ENCODE peak calls at places on chromosome 15, in six cellular contexts. One of them, this sample, is unnamed.

GRCh38 chr15:70259030-70259424 is 161.3 kb upstream of the TLE3 start:
- DNase-seq in esophagus squamous epithelium: no peak
- DNase-seq in heart left ventricle: peak; percentile 81
- DNase-seq in mucosa of descending colon: peak; percentile 85
- DNase-seq in cardiac muscle cell: peak; percentile 76
- DNase-seq in right lobe of liver: peak; percentile 72
- DNase-seq in this sample: no peak

GRCh38 chr15:40498418-40498817 is 27.6 kb downstream of the CHST14 start:
- DNase-seq in esophagus squamous epithelium: no peak
- DNase-seq in heart left ventricle: no peak
- DNase-seq in mucosa of descending colon: no peak
- DNase-seq in cardiac muscle cell: no peak
- DNase-seq in right lobe of liver: no peak
- DNase-seq in this sample: no peak

GRCh38 chr15:58046467-58046866 is 19.0 kb downstream of the ALDH1A2 start:
- DNase-seq in esophagus squamous epithelium: no peak
- DNase-seq in heart left ventricle: no peak
- DNase-seq in mucosa of descending colon: no peak
- DNase-seq in cardiac muscle cell: peak; percentile 54
- DNase-seq in right lobe of liver: no peak
- DNase-seq in this sample: no peak

GRCh38 chr15:73321496-73322344 is 47.0 kb downstream of the HCN4 start:
- DNase-seq in esophagus squamous epithelium: no peak
- DNase-seq in heart left ventricle: no peak
- DNase-seq in mucosa of descending colon: no peak
- DNase-seq in cardiac muscle cell: no peak
- DNase-seq in right lobe of liver: peak; percentile 37
- DNase-seq in this sample: no peak

GRCh38 chr15:40746916-40747418 is 8.1 kb downstream of the RMDN3 start:
- DNase-seq in esophagus squamous epithelium: no peak
- DNase-seq in heart left ventricle: no peak
- DNase-seq in mucosa of descending colon: no peak
- DNase-seq in cardiac muscle cell: peak; percentile 88
- DNase-seq in right lobe of liver: no peak
- DNase-seq in this sample: no peak

GRCh38 chr15:57018151-57018550 is 99.7 kb downstream of the TCF12 start:
- DNase-seq in esophagus squamous epithelium: no peak
- DNase-seq in heart left ventricle: no peak
- DNase-seq in mucosa of descending colon: no peak
- DNase-seq in cardiac muscle cell: no peak
- DNase-seq in right lobe of liver: no peak
- DNase-seq in this sample: no peak

GRCh38 chr15:77004189-77004588 is 9.3 kb downstream of the PSTPIP1 start:
- DNase-seq in esophagus squamous epithelium: no peak
- DNase-seq in heart left ventricle: peak; percentile 81
- DNase-seq in mucosa of descending colon: peak; percentile 75
- DNase-seq in cardiac muscle cell: no peak
- DNase-seq in right lobe of liver: peak; percentile 73
- DNase-seq in this sample: no peak

GRCh38 chr15:31364301-31365031 is 37.8 kb downstream of the KLF13 start:
- DNase-seq in esophagus squamous epithelium: no peak
- DNase-seq in heart left ventricle: no peak
- DNase-seq in mucosa of descending colon: peak; percentile 74
- DNase-seq in cardiac muscle cell: no peak
- DNase-seq in right lobe of liver: peak; percentile 66
- DNase-seq in this sample: no peak

GRCh38 chr15:88331291-88331690 is 74.8 kb upstream of the NTRK3 start:
- DNase-seq in esophagus squamous epithelium: no peak
- DNase-seq in heart left ventricle: peak; percentile 64
- DNase-seq in mucosa of descending colon: no peak
- DNase-seq in cardiac muscle cell: peak; percentile 31
- DNase-seq in right lobe of liver: no peak
- DNase-seq in this sample: no peak

GRCh38 chr15:45307230-45307924 is 55.3 kb downstream of the SLC28A2 start:
- DNase-seq in esophagus squamous epithelium: no peak
- DNase-seq in heart left ventricle: no peak
- DNase-seq in mucosa of descending colon: no peak
- DNase-seq in cardiac muscle cell: peak; percentile 79
- DNase-seq in right lobe of liver: no peak
- DNase-seq in this sample: peak; percentile 72

GRCh38 chr15:57025264-57025939 is 107.0 kb downstream of the TCF12 start:
- DNase-seq in esophagus squamous epithelium: no peak
- DNase-seq in heart left ventricle: no peak
- DNase-seq in mucosa of descending colon: no peak
- DNase-seq in cardiac muscle cell: peak; percentile 64
- DNase-seq in right lobe of liver: no peak
- DNase-seq in this sample: no peak

GRCh38 chr15:77002436-77002835 is 7.5 kb downstream of the PSTPIP1 start:
- DNase-seq in esophagus squamous epithelium: no peak
- DNase-seq in heart left ventricle: peak; percentile 3
- DNase-seq in mucosa of descending colon: peak; percentile 37
- DNase-seq in cardiac muscle cell: no peak
- DNase-seq in right lobe of liver: peak; percentile 36
- DNase-seq in this sample: no peak

GRCh38 chr15:51227967-51228783 is 110.2 kb downstream of the CYP19A1 start:
- DNase-seq in esophagus squamous epithelium: no peak
- DNase-seq in heart left ventricle: no peak
- DNase-seq in mucosa of descending colon: no peak
- DNase-seq in cardiac muscle cell: peak; percentile 83
- DNase-seq in right lobe of liver: no peak
- DNase-seq in this sample: peak; percentile 55

GRCh38 chr15:52263563-52263962 is 32.0 kb downstream of the MYO5C start:
- DNase-seq in esophagus squamous epithelium: no peak
- DNase-seq in heart left ventricle: no peak
- DNase-seq in mucosa of descending colon: no peak
- DNase-seq in cardiac muscle cell: no peak
- DNase-seq in right lobe of liver: no peak
- DNase-seq in this sample: no peak

GRCh38 chr15:64586259-64586658 is 125.9 kb downstream of the ZNF609 start:
- DNase-seq in esophagus squamous epithelium: no peak
- DNase-seq in heart left ventricle: no peak
- DNase-seq in mucosa of descending colon: no peak
- DNase-seq in cardiac muscle cell: no peak
- DNase-seq in right lobe of liver: no peak
- DNase-seq in this sample: no peak

GRCh38 chr15:80418892-80419537 is 14.8 kb downstream of the ARNT2 start:
- DNase-seq in esophagus squamous epithelium: no peak
- DNase-seq in heart left ventricle: no peak
- DNase-seq in mucosa of descending colon: no peak
- DNase-seq in cardiac muscle cell: peak; percentile 72
- DNase-seq in right lobe of liver: no peak
- DNase-seq in this sample: no peak

GRCh38 chr15:78910836-78911235 is 34.0 kb downstream of the CTSH start:
- DNase-seq in esophagus squamous epithelium: no peak
- DNase-seq in heart left ventricle: no peak
- DNase-seq in mucosa of descending colon: no peak
- DNase-seq in cardiac muscle cell: no peak
- DNase-seq in right lobe of liver: no peak
- DNase-seq in this sample: no peak

GRCh38 chr15:77083381-77084160 is 12.7 kb upstream of the TSPAN3 start:
- DNase-seq in esophagus squamous epithelium: peak; percentile 45
- DNase-seq in heart left ventricle: peak; percentile 87
- DNase-seq in mucosa of descending colon: peak; percentile 92
- DNase-seq in cardiac muscle cell: peak; percentile 91
- DNase-seq in right lobe of liver: peak; percentile 79
- DNase-seq in this sample: no peak

GRCh38 chr15:76060098-76060989 is 559 bp downstream of the TMEM266 start:
- DNase-seq in esophagus squamous epithelium: no peak
- DNase-seq in heart left ventricle: no peak
- DNase-seq in mucosa of descending colon: no peak
- DNase-seq in cardiac muscle cell: no peak
- DNase-seq in right lobe of liver: no peak
- DNase-seq in this sample: no peak

GRCh38 chr15:32990071-32990470 is 204.4 kb downstream of the FMN1 start:
- DNase-seq in esophagus squamous epithelium: no peak
- DNase-seq in heart left ventricle: no peak
- DNase-seq in mucosa of descending colon: no peak
- DNase-seq in cardiac muscle cell: peak; percentile 43
- DNase-seq in right lobe of liver: no peak
- DNase-seq in this sample: no peak

GRCh38 chr15:32991544-32992192 is 202.8 kb downstream of the FMN1 start:
- DNase-seq in esophagus squamous epithelium: no peak
- DNase-seq in heart left ventricle: no peak
- DNase-seq in mucosa of descending colon: no peak
- DNase-seq in cardiac muscle cell: no peak
- DNase-seq in right lobe of liver: no peak
- DNase-seq in this sample: no peak

GRCh38 chr15:32998182-32998581 is 196.3 kb downstream of the FMN1 start:
- DNase-seq in esophagus squamous epithelium: no peak
- DNase-seq in heart left ventricle: no peak
- DNase-seq in mucosa of descending colon: no peak
- DNase-seq in cardiac muscle cell: no peak
- DNase-seq in right lobe of liver: no peak
- DNase-seq in this sample: no peak

GRCh38 chr15:32994810-32995424 is 199.6 kb downstream of the FMN1 start:
- DNase-seq in esophagus squamous epithelium: no peak
- DNase-seq in heart left ventricle: no peak
- DNase-seq in mucosa of descending colon: no peak
- DNase-seq in cardiac muscle cell: peak; percentile 73
- DNase-seq in right lobe of liver: no peak
- DNase-seq in this sample: peak; percentile 53

DNA sequence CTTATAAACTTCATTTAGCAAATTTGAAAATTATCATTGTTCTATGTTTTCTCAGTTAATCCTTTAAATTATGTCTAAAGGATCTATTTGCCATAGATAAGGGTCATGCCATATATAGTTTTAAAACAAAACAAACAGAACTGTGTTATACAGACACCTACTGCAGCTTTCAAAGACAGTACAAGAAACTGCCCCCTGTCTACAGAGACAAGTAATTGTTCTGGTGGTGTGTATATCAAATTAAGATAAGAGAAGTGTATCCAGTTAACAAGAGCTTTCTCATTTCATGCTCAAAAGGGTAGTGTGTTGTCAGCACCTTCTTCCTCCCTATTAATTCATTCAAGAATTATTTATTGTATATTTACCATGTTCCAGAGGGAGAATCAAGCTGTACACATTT is 201.2 kb downstream of the FMN1 start:
- DNase-seq in esophagus squamous epithelium: no peak
- DNase-seq in heart left ventricle: no peak
- DNase-seq in mucosa of descending colon: no peak
- DNase-seq in cardiac muscle cell: peak; percentile 47
- DNase-seq in right lobe of liver: no peak
- DNase-seq in this sample: no peak
- TF ChIP-seq CTCF in esophagus squamous epithelium: peak; percentile 6
- TF ChIP-seq CTCF in heart left ventricle: no peak
- TF ChIP-seq CTCF in mucosa of descending colon: no peak
- TF ChIP-seq CTCF in cardiac muscle cell: peak; percentile 42
- TF ChIP-seq CTCF in right lobe of liver: no peak
- TF ChIP-seq CTCF in this sample: peak; percentile 34

GRCh38 chr15:98874773-98875172 is 132.8 kb downstream of the PGPEP1L start:
- DNase-seq in esophagus squamous epithelium: no peak
- DNase-seq in heart left ventricle: no peak
- DNase-seq in mucosa of descending colon: no peak
- DNase-seq in cardiac muscle cell: no peak
- DNase-seq in right lobe of liver: no peak
- DNase-seq in this sample: no peak

GRCh38 chr15:98875309-98875708 is 132.3 kb downstream of the PGPEP1L start:
- DNase-seq in esophagus squamous epithelium: no peak
- DNase-seq in heart left ventricle: no peak
- DNase-seq in mucosa of descending colon: no peak
- DNase-seq in cardiac muscle cell: no peak
- DNase-seq in right lobe of liver: no peak
- DNase-seq in this sample: no peak

GRCh38 chr15:98872777-98873176 is 134.8 kb downstream of the PGPEP1L start:
- DNase-seq in esophagus squamous epithelium: no peak
- DNase-seq in heart left ventricle: no peak
- DNase-seq in mucosa of descending colon: no peak
- DNase-seq in cardiac muscle cell: no peak
- DNase-seq in right lobe of liver: no peak
- DNase-seq in this sample: no peak

GRCh38 chr15:98874359-98874758 is 133.2 kb downstream of the PGPEP1L start:
- DNase-seq in esophagus squamous epithelium: no peak
- DNase-seq in heart left ventricle: no peak
- DNase-seq in mucosa of descending colon: no peak
- DNase-seq in cardiac muscle cell: no peak
- DNase-seq in right lobe of liver: no peak
- DNase-seq in this sample: no peak

GRCh38 chr15:98873441-98874218 is 134.0 kb downstream of the PGPEP1L start:
- DNase-seq in esophagus squamous epithelium: no peak
- DNase-seq in heart left ventricle: no peak
- DNase-seq in mucosa of descending colon: no peak
- DNase-seq in cardiac muscle cell: peak; percentile 70
- DNase-seq in right lobe of liver: no peak
- DNase-seq in this sample: no peak
- H3K4me3 ChIP-seq in esophagus squamous epithelium: no peak overlapping the region
- H3K4me3 ChIP-seq in heart left ventricle: no peak overlapping the region
- H3K4me3 ChIP-seq in mucosa of descending colon: no peak overlapping the region
- H3K4me3 ChIP-seq in cardiac muscle cell: no peak overlapping the region
- H3K4me3 ChIP-seq in right lobe of liver: no peak overlapping the region
- H3K4me3 ChIP-seq in this sample: peak overlapping the region; percentile 10

DNA sequence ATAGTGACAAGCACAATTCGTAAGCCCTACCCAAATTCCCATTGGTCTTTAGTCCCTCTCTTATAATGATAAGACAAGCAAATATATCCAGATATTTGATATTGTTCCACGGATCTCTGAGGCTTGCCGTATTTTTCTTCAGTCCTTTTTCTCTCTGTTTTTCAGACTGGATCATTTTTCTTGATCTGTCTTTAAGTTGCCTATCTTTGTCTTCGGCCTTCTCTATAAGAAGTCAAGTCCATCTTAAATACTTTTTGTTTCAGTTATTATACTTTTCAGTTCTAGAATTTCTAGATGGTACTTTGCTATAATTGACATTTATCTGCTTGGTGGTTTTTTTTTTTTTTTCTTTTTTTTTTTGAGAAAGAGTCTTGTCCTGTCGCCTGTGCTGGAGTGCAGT is 13.7 kb upstream of the BLM start:
- DNase-seq in esophagus squamous epithelium: no peak
- DNase-seq in heart left ventricle: no peak
- DNase-seq in mucosa of descending colon: no peak
- DNase-seq in cardiac muscle cell: no peak
- DNase-seq in right lobe of liver: no peak
- DNase-seq in this sample: no peak
- TF ChIP-seq CTCF in esophagus squamous epithelium: no peak
- TF ChIP-seq CTCF in heart left ventricle: no peak
- TF ChIP-seq CTCF in mucosa of descending colon: no peak
- TF ChIP-seq CTCF in cardiac muscle cell: no peak
- TF ChIP-seq CTCF in right lobe of liver: no peak
- TF ChIP-seq CTCF in this sample: no peak

GRCh38 chr15:74790080-74790916 is 8.4 kb downstream of the CSK start:
- DNase-seq in esophagus squamous epithelium: no peak
- DNase-seq in heart left ventricle: peak; percentile 93
- DNase-seq in mucosa of descending colon: peak; percentile 85
- DNase-seq in cardiac muscle cell: peak; percentile 82
- DNase-seq in right lobe of liver: peak; percentile 70
- DNase-seq in this sample: peak; percentile 82

GRCh38 chr15:74789741-74790079 is 7.8 kb downstream of the CSK start:
- DNase-seq in esophagus squamous epithelium: no peak
- DNase-seq in heart left ventricle: no peak
- DNase-seq in mucosa of descending colon: no peak
- DNase-seq in cardiac muscle cell: no peak
- DNase-seq in right lobe of liver: no peak
- DNase-seq in this sample: no peak

GRCh38 chr15:74792227-74793016 is 10.5 kb downstream of the CSK start:
- DNase-seq in esophagus squamous epithelium: no peak
- DNase-seq in heart left ventricle: peak; percentile 60
- DNase-seq in mucosa of descending colon: peak; percentile 78
- DNase-seq in cardiac muscle cell: no peak
- DNase-seq in right lobe of liver: no peak
- DNase-seq in this sample: no peak

GRCh38 chr15:74791667-74792066 is 9.8 kb downstream of the CSK start:
- DNase-seq in esophagus squamous epithelium: no peak
- DNase-seq in heart left ventricle: no peak
- DNase-seq in mucosa of descending colon: no peak
- DNase-seq in cardiac muscle cell: no peak
- DNase-seq in right lobe of liver: no peak
- DNase-seq in this sample: no peak

GRCh38 chr15:74791007-74791406 is 9.1 kb downstream of the CSK start:
- DNase-seq in esophagus squamous epithelium: no peak
- DNase-seq in heart left ventricle: no peak
- DNase-seq in mucosa of descending colon: no peak
- DNase-seq in cardiac muscle cell: no peak
- DNase-seq in right lobe of liver: no peak
- DNase-seq in this sample: no peak
- H3K4me3 ChIP-seq in esophagus squamous epithelium: peak overlapping the region; percentile 31
- H3K4me3 ChIP-seq in heart left ventricle: no peak overlapping the region
- H3K4me3 ChIP-seq in mucosa of descending colon: no peak overlapping the region
- H3K4me3 ChIP-seq in cardiac muscle cell: no peak overlapping the region
- H3K4me3 ChIP-seq in right lobe of liver: no peak overlapping the region
- H3K4me3 ChIP-seq in this sample: no peak overlapping the region